ENCODE peak calls at places on chromosomes 2 and 18, in ten cellular contexts. G, E, S, X, F, Z, B, M, T and O are unnamed samples.

GRCh38 chr2:58428286-58428552 is 187.1 kb upstream of the FANCL start:
- DNase-seq in S (peak; percentile 6), F (no peak), Z (no peak), B (no peak), X (no peak), G (no peak), E (no peak), M (no peak), T (no peak), O (no peak)

GRCh38 chr2:27752551-27753237 is 18.8 kb upstream of the MRPL33 start:
- DNase-seq in Z (no peak), B (no peak), X (no peak), S (no peak), F (peak; percentile 93), T (peak; percentile 38), G (no peak), E (peak; percentile 17), M (peak; percentile 49), O (no peak)

GRCh38 chr2:29632018-29632417 is 289.4 kb downstream of the ALK start:
- DNase-seq in Z (no peak), E (no peak), B (no peak), M (no peak), S (no peak), F (no peak), T (no peak), G (no peak), X (no peak), O (no peak)

GRCh38 chr18:48728204-48728833 is 189.5 kb downstream of the CTIF start:
- DNase-seq in S (no peak), E (no peak), B (no peak), F (no peak), G (no peak), M (no peak), Z (peak; percentile 87), X (no peak), T (no peak), O (no peak)

GRCh38 chr2:241808701-241809382 is at the start of gene NEU4:
- DNase-seq in B (peak; percentile 52), G (no peak), S (no peak), F (peak; percentile 92), M (peak; percentile 47), Z (peak; percentile 69), T (no peak), X (no peak), E (peak; percentile 22), O (no peak)

GRCh38 chr2:182821172-182821571 is 45.3 kb downstream of the FRZB start:
- DNase-seq in G (no peak), B (no peak), T (no peak), X (no peak), M (no peak), Z (no peak), S (no peak), E (no peak), F (no peak), O (no peak)

GRCh38 chr2:207624170-207625013 is 802 bp downstream of the METTL21A start:
- DNase-seq in M (peak; percentile 85), X (peak; percentile 67), E (peak; percentile 83), Z (peak; percentile 87), T (peak; percentile 21), S (peak; percentile 80), B (peak; percentile 85), F (peak; percentile 63), G (peak; percentile 71), O (no peak)

GRCh38 chr18:4352746-4353522 is 102.2 kb downstream of the DLGAP1 start:
- DNase-seq in S (no peak), T (no peak), F (no peak), M (no peak), B (no peak), E (no peak), X (no peak), Z (no peak), G (no peak), O (no peak)

GRCh38 chr18:37421349-37422080 is 144.1 kb downstream of the CELF4 start:
- DNase-seq in B (no peak), S (no peak), F (no peak), E (no peak), M (peak; percentile 57), G (no peak), X (no peak), T (no peak), Z (no peak), O (no peak)

GRCh38 chr2:146477383-146477782 is 1367.4 kb upstream of the ACVR2A start:
- DNase-seq in X (no peak), E (peak; percentile 28), B (no peak), S (no peak), F (no peak), G (no peak), Z (no peak), T (no peak), M (no peak), O (no peak)

GRCh38 chr2:167537743-167538142 is 649.5 kb downstream of the XIRP2 start:
- DNase-seq in M (no peak), S (no peak), X (no peak), Z (no peak), F (no peak), G (no peak), B (no peak), T (no peak), E (no peak), O (no peak)

GRCh38 chr2:190062617-190063016 is at the start of gene MSTN:
- DNase-seq in S (no peak), Z (no peak), T (no peak), B (no peak), G (no peak), X (no peak), F (no peak), E (no peak), M (no peak), O (no peak)

GRCh38 chr18:63317982-63318881 is 1.3 kb downstream of the BCL2 start:
- DNase-seq in T (no peak), Z (peak; percentile 89), E (peak; percentile 35), B (peak; percentile 83), G (peak; percentile 80), M (peak; percentile 61), S (peak; percentile 74), F (peak; percentile 75), X (peak; percentile 58), O (no peak)
- H3K27ac ChIP-seq in T (no peak overlapping the region), Z (peak overlapping the region; percentile 6), E (no peak overlapping the region), B (peak overlapping the region; percentile 73), G (peak overlapping the region; percentile 73), M (no peak overlapping the region), S (peak overlapping the region; percentile 95), F (peak overlapping the region; percentile 44), X (peak overlapping the region; percentile 86), O (no peak overlapping the region)

GRCh38 chr2:117815946-117816345 is 1.5 kb downstream of the DDX18 start:
- DNase-seq in Z (no peak), T (no peak), G (no peak), E (no peak), B (no peak), M (no peak), X (no peak), F (no peak), S (no peak), O (no peak)
- H3K4me3 ChIP-seq in Z (no peak overlapping the region), T (peak overlapping the region; percentile 56), G (peak overlapping the region; percentile 58), E (peak overlapping the region; percentile 58), B (peak overlapping the region; percentile 92), M (no peak overlapping the region), X (no peak overlapping the region), F (no peak overlapping the region), S (peak overlapping the region; percentile 93), O (no peak overlapping the region)

GRCh38 chr2:215794829-215795546 is 218.4 kb downstream of the MREG start:
- DNase-seq in S (no peak), M (no peak), F (no peak), B (no peak), T (no peak), Z (no peak), E (peak; percentile 47), G (no peak), X (no peak), O (no peak)
- H3K27ac ChIP-seq in S (no peak overlapping the region), M (no peak overlapping the region), F (no peak overlapping the region), B (peak overlapping the region; percentile 61), T (peak overlapping the region; percentile 85), Z (no peak overlapping the region), E (no peak overlapping the region), G (no peak overlapping the region), X (peak overlapping the region; percentile 83), O (no peak overlapping the region)

DNA sequence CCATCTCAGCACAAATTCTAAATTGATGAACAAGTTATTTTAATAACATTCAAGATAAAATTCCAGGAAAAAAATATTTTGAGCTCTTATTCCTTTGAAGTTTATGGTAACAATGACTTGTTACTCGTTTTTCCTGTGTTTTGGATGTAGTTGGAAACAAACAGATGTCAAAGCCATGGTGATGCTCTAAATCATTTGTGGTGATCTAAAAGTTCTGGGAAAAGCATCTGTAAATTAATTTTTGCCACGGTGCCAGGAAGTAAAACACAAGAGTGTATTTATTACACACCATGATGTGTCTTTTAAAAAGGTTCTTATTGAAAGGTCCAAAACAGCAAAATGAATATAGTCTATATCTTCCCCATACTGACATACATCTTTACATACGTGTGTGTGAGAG is 139.2 kb upstream of the ITGB6 start:
- DNase-seq in E (no peak), Z (no peak), F (no peak), M (no peak), X (no peak), B (no peak), G (no peak), S (no peak), T (no peak), O (no peak)
- H3K4me3 ChIP-seq in E (no peak overlapping the region), Z (no peak overlapping the region), F (no peak overlapping the region), M (no peak overlapping the region), X (no peak overlapping the region), B (no peak overlapping the region), G (no peak overlapping the region), S (no peak overlapping the region), T (no peak overlapping the region), O (no peak overlapping the region)

GRCh38 chr2:11829947-11830707 is 83.7 kb downstream of the LPIN1 start:
- DNase-seq in S (peak; percentile 86), E (peak; percentile 88), G (peak; percentile 49), M (peak; percentile 87), X (peak; percentile 69), B (peak; percentile 82), F (peak; percentile 52), T (peak; percentile 84), Z (peak; percentile 82), O (peak; percentile 72)
- H3K27ac ChIP-seq in S (peak overlapping the region; percentile 96), E (peak overlapping the region; percentile 69), G (no peak overlapping the region), M (peak overlapping the region; percentile 90), X (peak overlapping the region; percentile 70), B (peak overlapping the region; percentile 81), F (no peak overlapping the region), T (peak overlapping the region; percentile 89), Z (peak overlapping the region; percentile 91), O (peak overlapping the region; percentile 5)

GRCh38 chr2:64093341-64093740 is 50.9 kb downstream of the PELI1 start:
- DNase-seq in X (no peak), E (no peak), F (no peak), T (no peak), B (no peak), G (no peak), Z (no peak), S (no peak), M (no peak), O (no peak)
- H3K4me3 ChIP-seq in X (no peak overlapping the region), E (no peak overlapping the region), F (no peak overlapping the region), T (no peak overlapping the region), B (no peak overlapping the region), G (no peak overlapping the region), Z (no peak overlapping the region), S (no peak overlapping the region), M (no peak overlapping the region), O (no peak overlapping the region)